ENCODE peak calls at places on chromosomes 16 and 17, in five cellular contexts. One of them, this sample, is unnamed.

GRCh38 chr16:4537376-4538066 is 1.1 kb downstream of the CDIP1 start:
- DNase-seq in transverse colon: no peak
- DNase-seq in GM06990: no peak
- DNase-seq in endothelial cell of umbilical vein: no peak
- DNase-seq in cardiac muscle cell: peak
- DNase-seq in this sample: no peak

GRCh38 chr17:13135496-13135895 is 117.7 kb upstream of the ELAC2 start:
- DNase-seq in transverse colon: no peak
- DNase-seq in GM06990: no peak
- DNase-seq in endothelial cell of umbilical vein: no peak
- DNase-seq in cardiac muscle cell: no peak
- DNase-seq in this sample: no peak

GRCh38 chr17:48624544-48625501 is 1.3 kb downstream of the HOXB9 start:
- DNase-seq in transverse colon: peak
- DNase-seq in GM06990: no peak
- DNase-seq in endothelial cell of umbilical vein: no peak
- DNase-seq in cardiac muscle cell: peak
- DNase-seq in this sample: peak

GRCh38 chr17:57965521-57966160 is 10.4 kb upstream of the CUEDC1 start:
- DNase-seq in transverse colon: no peak
- DNase-seq in GM06990: no peak
- DNase-seq in endothelial cell of umbilical vein: no peak
- DNase-seq in cardiac muscle cell: no peak
- DNase-seq in this sample: no peak

GRCh38 chr17:2421315-2422147 is 20.7 kb upstream of the MNT start:
- DNase-seq in transverse colon: no peak
- DNase-seq in GM06990: no peak
- DNase-seq in endothelial cell of umbilical vein: no peak
- DNase-seq in cardiac muscle cell: no peak
- DNase-seq in this sample: no peak

GRCh38 chr16:69072640-69072974 is 32.8 kb upstream of the HAS3 start:
- DNase-seq in transverse colon: no peak
- DNase-seq in GM06990: no peak
- DNase-seq in endothelial cell of umbilical vein: no peak
- DNase-seq in cardiac muscle cell: no peak
- DNase-seq in this sample: no peak

GRCh38 chr17:37463039-37463438 is 26.7 kb upstream of the DUSP14 start:
- DNase-seq in transverse colon: no peak
- DNase-seq in GM06990: no peak
- DNase-seq in endothelial cell of umbilical vein: no peak
- DNase-seq in cardiac muscle cell: no peak
- DNase-seq in this sample: no peak

GRCh38 chr17:39404542-39405378 is 3.3 kb upstream of the FBXL20 start:
- DNase-seq in transverse colon: no peak
- DNase-seq in GM06990: no peak
- DNase-seq in endothelial cell of umbilical vein: peak
- DNase-seq in cardiac muscle cell: no peak
- DNase-seq in this sample: no peak

GRCh38 chr16:73382921-73383594 is 335.1 kb upstream of the ZFHX3 start:
- DNase-seq in transverse colon: no peak
- DNase-seq in GM06990: no peak
- DNase-seq in endothelial cell of umbilical vein: no peak
- DNase-seq in cardiac muscle cell: no peak
- DNase-seq in this sample: no peak

GRCh38 chr16:28317040-28317880 is 24.9 kb downstream of the SBK1 start:
- DNase-seq in transverse colon: peak
- DNase-seq in GM06990: no peak
- DNase-seq in endothelial cell of umbilical vein: peak
- DNase-seq in cardiac muscle cell: peak
- DNase-seq in this sample: peak

GRCh38 chr16:50842589-50842988 is 100.7 kb downstream of the CYLD start:
- DNase-seq in transverse colon: no peak
- DNase-seq in GM06990: no peak
- DNase-seq in endothelial cell of umbilical vein: no peak
- DNase-seq in cardiac muscle cell: no peak
- DNase-seq in this sample: no peak

GRCh38 chr17:56601613-56602012 is 8.1 kb downstream of the NOG start:
- DNase-seq in transverse colon: no peak
- DNase-seq in GM06990: no peak
- DNase-seq in endothelial cell of umbilical vein: no peak
- DNase-seq in cardiac muscle cell: no peak
- DNase-seq in this sample: no peak

GRCh38 chr16:31215287-31216115 is 1.4 kb downstream of the PYDC1 start:
- DNase-seq in transverse colon: peak
- DNase-seq in GM06990: no peak
- DNase-seq in endothelial cell of umbilical vein: peak
- DNase-seq in cardiac muscle cell: peak
- DNase-seq in this sample: peak

GRCh38 chr17:39014044-39014794 is 47.0 kb upstream of the FBXO47 start:
- DNase-seq in transverse colon: no peak
- DNase-seq in GM06990: no peak
- DNase-seq in endothelial cell of umbilical vein: peak
- DNase-seq in cardiac muscle cell: no peak
- DNase-seq in this sample: no peak

GRCh38 chr17:32007463-32008298 is 498 bp downstream of the LRRC37B start:
- DNase-seq in transverse colon: peak
- DNase-seq in GM06990: peak
- DNase-seq in endothelial cell of umbilical vein: peak
- DNase-seq in cardiac muscle cell: peak
- DNase-seq in this sample: peak

GRCh38 chr16:88653606-88654362 is 2.9 kb upstream of the CYBA start:
- DNase-seq in transverse colon: no peak
- DNase-seq in GM06990: no peak
- DNase-seq in endothelial cell of umbilical vein: no peak
- DNase-seq in cardiac muscle cell: no peak
- DNase-seq in this sample: no peak

GRCh38 chr17:82720204-82720603 is 3.7 kb downstream of the FN3KRP start:
- DNase-seq in transverse colon: no peak
- DNase-seq in GM06990: no peak
- DNase-seq in endothelial cell of umbilical vein: no peak
- DNase-seq in cardiac muscle cell: no peak
- DNase-seq in this sample: no peak

GRCh38 chr16:81127051-81127450 is 30.9 kb upstream of the GCSH start:
- DNase-seq in transverse colon: no peak
- DNase-seq in GM06990: no peak
- DNase-seq in endothelial cell of umbilical vein: no peak
- DNase-seq in cardiac muscle cell: no peak
- DNase-seq in this sample: no peak

GRCh38 chr17:62800580-62800979 is 7.5 kb downstream of the MARCHF10 start:
- DNase-seq in transverse colon: no peak
- DNase-seq in GM06990: no peak
- DNase-seq in endothelial cell of umbilical vein: no peak
- DNase-seq in cardiac muscle cell: no peak
- DNase-seq in this sample: no peak

GRCh38 chr16:68935008-68935407 is 91.7 kb downstream of the TANGO6 start:
- DNase-seq in transverse colon: no peak
- DNase-seq in GM06990: no peak
- DNase-seq in endothelial cell of umbilical vein: no peak
- DNase-seq in cardiac muscle cell: no peak
- DNase-seq in this sample: no peak

GRCh38 chr16:23679274-23679985 is 741 bp downstream of the PLK1 start:
- DNase-seq in transverse colon: peak
- DNase-seq in GM06990: peak
- DNase-seq in endothelial cell of umbilical vein: peak
- DNase-seq in cardiac muscle cell: peak
- DNase-seq in this sample: peak

GRCh38 chr16:59899940-59900339 is 1165.8 kb upstream of the GOT2 start:
- DNase-seq in transverse colon: no peak
- DNase-seq in GM06990: no peak
- DNase-seq in endothelial cell of umbilical vein: no peak
- DNase-seq in cardiac muscle cell: no peak
- DNase-seq in this sample: no peak

GRCh38 chr17:32483451-32484019 is 3.3 kb upstream of the CDK5R1 start:
- DNase-seq in transverse colon: no peak
- DNase-seq in GM06990: peak
- DNase-seq in endothelial cell of umbilical vein: peak
- DNase-seq in cardiac muscle cell: peak
- DNase-seq in this sample: peak

GRCh38 chr16:11949527-11949926 is 7.7 kb upstream of the NPIPB2 start:
- DNase-seq in transverse colon: peak
- DNase-seq in GM06990: no peak
- DNase-seq in endothelial cell of umbilical vein: peak
- DNase-seq in cardiac muscle cell: peak
- DNase-seq in this sample: peak

GRCh38 chr16:3259097-3259496 is 2.7 kb upstream of the MEFV start:
- DNase-seq in transverse colon: peak
- DNase-seq in GM06990: no peak
- DNase-seq in endothelial cell of umbilical vein: no peak
- DNase-seq in cardiac muscle cell: no peak
- DNase-seq in this sample: no peak

GRCh38 chr17:42612013-42612412 is 2.5 kb downstream of the TUBG1 start:
- DNase-seq in transverse colon: no peak
- DNase-seq in GM06990: no peak
- DNase-seq in endothelial cell of umbilical vein: no peak
- DNase-seq in cardiac muscle cell: no peak
- DNase-seq in this sample: no peak

GRCh38 chr17:42613699-42614295 is 4.3 kb downstream of the TUBG1 start:
- DNase-seq in transverse colon: no peak
- DNase-seq in GM06990: no peak
- DNase-seq in endothelial cell of umbilical vein: no peak
- DNase-seq in cardiac muscle cell: no peak
- DNase-seq in this sample: no peak

GRCh38 chr17:42603318-42603717 is 5.9 kb downstream of the RETREG3 start:
- DNase-seq in transverse colon: no peak
- DNase-seq in GM06990: no peak
- DNase-seq in endothelial cell of umbilical vein: no peak
- DNase-seq in cardiac muscle cell: no peak
- DNase-seq in this sample: peak

GRCh38 chr17:42608692-42609181 is 437 bp downstream of the RETREG3 start:
- DNase-seq in transverse colon: no peak
- DNase-seq in GM06990: no peak
- DNase-seq in endothelial cell of umbilical vein: no peak
- DNase-seq in cardiac muscle cell: no peak
- DNase-seq in this sample: no peak

DNA sequence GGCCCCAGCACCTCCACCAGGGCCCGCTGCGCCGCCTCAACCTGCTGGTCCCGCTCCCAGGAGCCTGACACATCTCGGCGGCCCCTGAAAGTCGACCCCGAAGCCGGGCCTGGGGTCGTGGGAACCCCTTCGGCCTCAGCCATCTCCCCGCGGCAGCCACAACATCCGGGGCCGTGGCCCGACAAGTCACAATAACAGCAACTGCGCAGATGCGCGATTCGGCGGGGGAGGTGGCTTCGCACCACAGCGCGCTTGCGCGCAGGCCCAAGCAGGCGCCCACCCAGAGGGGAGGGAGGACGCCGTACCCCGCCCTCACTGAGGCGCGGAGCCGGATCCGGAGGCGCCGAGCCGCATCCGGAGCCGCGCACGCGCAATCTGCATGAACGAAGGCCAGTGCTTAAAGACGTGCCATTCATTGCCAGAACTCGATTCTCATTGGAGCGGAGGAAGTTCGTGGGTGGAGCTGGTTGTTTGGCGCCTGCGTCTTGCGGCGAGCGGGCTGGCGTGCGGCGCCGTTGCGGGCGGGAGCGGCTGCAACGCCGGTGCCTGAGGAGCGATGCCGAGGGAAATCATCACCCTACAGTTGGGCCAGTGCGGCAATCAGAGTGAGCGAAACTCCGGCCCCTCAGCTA is at the start of the genes RETREG3 and TUBG1:
- DNase-seq in transverse colon: peak
- DNase-seq in GM06990: peak
- DNase-seq in endothelial cell of umbilical vein: peak
- DNase-seq in cardiac muscle cell: peak
- DNase-seq in this sample: peak
- TF ChIP-seq CTCF in transverse colon: peak
- TF ChIP-seq CTCF in GM06990: peak
- TF ChIP-seq CTCF in endothelial cell of umbilical vein: peak
- TF ChIP-seq CTCF in cardiac muscle cell: peak
- TF ChIP-seq CTCF in this sample: no peak

DNA sequence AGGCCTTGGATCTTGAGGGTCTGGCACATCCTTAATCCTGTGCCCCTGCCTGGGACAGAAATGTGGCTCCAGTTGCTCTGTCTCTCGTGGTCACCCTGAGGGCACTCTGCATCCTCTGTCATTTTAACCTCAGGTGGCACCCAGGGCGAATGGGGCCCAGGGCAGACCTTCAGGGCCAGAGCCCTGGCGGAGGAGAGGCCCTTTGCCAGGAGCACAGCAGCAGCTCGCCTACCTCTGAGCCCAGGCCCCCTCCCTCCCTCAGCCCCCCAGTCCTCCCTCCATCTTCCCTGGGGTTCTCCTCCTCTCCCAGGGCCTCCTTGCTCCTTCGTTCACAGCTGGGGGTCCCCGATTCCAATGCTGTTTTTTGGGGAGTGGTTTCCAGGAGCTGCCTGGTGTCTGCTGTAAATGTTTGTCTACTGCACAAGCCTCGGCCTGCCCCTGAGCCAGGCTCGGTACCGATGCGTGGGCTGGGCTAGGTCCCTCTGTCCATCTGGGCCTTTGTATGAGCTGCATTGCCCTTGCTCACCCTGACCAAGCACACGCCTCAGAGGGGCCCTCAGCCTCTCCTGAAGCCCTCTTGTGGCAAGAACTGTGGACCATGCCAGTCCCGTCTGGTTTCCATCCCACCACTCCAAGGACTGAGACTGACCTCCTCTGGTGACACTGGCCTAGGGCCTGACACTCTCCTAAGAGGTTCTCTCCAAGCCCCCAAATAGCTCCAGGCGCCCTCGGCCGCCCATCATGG is 4.0 kb upstream of the ADGRG3 start:
- DNase-seq in transverse colon: no peak
- DNase-seq in GM06990: no peak
- DNase-seq in endothelial cell of umbilical vein: no peak
- DNase-seq in cardiac muscle cell: peak
- DNase-seq in this sample: no peak
- TF ChIP-seq CTCF in transverse colon: no peak
- TF ChIP-seq CTCF in GM06990: no peak
- TF ChIP-seq CTCF in endothelial cell of umbilical vein: no peak
- TF ChIP-seq CTCF in cardiac muscle cell: no peak
- TF ChIP-seq CTCF in this sample: no peak

GRCh38 chr17:67276075-67276474 is 31.1 kb upstream of the HELZ start:
- DNase-seq in transverse colon: no peak
- DNase-seq in GM06990: no peak
- DNase-seq in endothelial cell of umbilical vein: peak
- DNase-seq in cardiac muscle cell: no peak
- DNase-seq in this sample: no peak

GRCh38 chr17:67274466-67274865 is 29.5 kb upstream of the HELZ start:
- DNase-seq in transverse colon: no peak
- DNase-seq in GM06990: no peak
- DNase-seq in endothelial cell of umbilical vein: no peak
- DNase-seq in cardiac muscle cell: no peak
- DNase-seq in this sample: no peak

GRCh38 chr17:67270411-67270810 is 25.4 kb upstream of the HELZ start:
- DNase-seq in transverse colon: no peak
- DNase-seq in GM06990: no peak
- DNase-seq in endothelial cell of umbilical vein: no peak
- DNase-seq in cardiac muscle cell: no peak
- DNase-seq in this sample: no peak

GRCh38 chr17:67273900-67274299 is 28.9 kb upstream of the HELZ start:
- DNase-seq in transverse colon: no peak
- DNase-seq in GM06990: no peak
- DNase-seq in endothelial cell of umbilical vein: no peak
- DNase-seq in cardiac muscle cell: no peak
- DNase-seq in this sample: no peak

GRCh38 chr17:67272312-67273050 is 27.5 kb upstream of the HELZ start:
- DNase-seq in transverse colon: no peak
- DNase-seq in GM06990: no peak
- DNase-seq in endothelial cell of umbilical vein: peak
- DNase-seq in cardiac muscle cell: peak
- DNase-seq in this sample: no peak
- TF ChIP-seq CTCF in transverse colon: no peak
- TF ChIP-seq CTCF in GM06990: peak
- TF ChIP-seq CTCF in endothelial cell of umbilical vein: peak
- TF ChIP-seq CTCF in cardiac muscle cell: peak
- TF ChIP-seq CTCF in this sample: no peak

GRCh38 chr17:9256361-9256943 is 235.1 kb downstream of the NTN1 start:
- DNase-seq in transverse colon: no peak
- DNase-seq in GM06990: no peak
- DNase-seq in endothelial cell of umbilical vein: no peak
- DNase-seq in cardiac muscle cell: no peak
- DNase-seq in this sample: no peak
- TF ChIP-seq CTCF in transverse colon: no peak
- TF ChIP-seq CTCF in GM06990: peak
- TF ChIP-seq CTCF in endothelial cell of umbilical vein: no peak
- TF ChIP-seq CTCF in cardiac muscle cell: no peak
- TF ChIP-seq CTCF in this sample: no peak

This sample was measured in GM13976.